ENCODE peak calls at places on chromosomes 5 and 9, in eight cellular contexts. Y, J, U, O, T, X, W and E are unnamed samples.

GRCh38 chr5:42241636-42242035 is 181.6 kb upstream of the GHR start:
- DNase-seq in Y (no peak), J (no peak), U (no peak), O (no peak), T (no peak), X (no peak), W (no peak), E (no peak)

GRCh38 chr5:72363146-72363802 is 43.1 kb downstream of the PTCD2 start:
- DNase-seq in Y (peak), J (no peak), U (no peak), O (no peak), T (peak), X (peak), W (no peak), E (no peak)

GRCh38 chr5:93603711-93604118 is 20.7 kb downstream of the NR2F1 start:
- DNase-seq in Y (no peak), J (no peak), U (no peak), O (no peak), T (no peak), X (peak), W (no peak), E (no peak)

GRCh38 chr9:70805953-70806352 is 315.5 kb downstream of the TRPM3 start:
- DNase-seq in Y (no peak), J (no peak), U (no peak), O (no peak), T (no peak), X (no peak), W (no peak), E (no peak)

GRCh38 chr9:30670805-30671562 is 1713.5 kb upstream of the ACO1 start:
- DNase-seq in Y (no peak), J (no peak), U (no peak), O (no peak), T (no peak), X (no peak), W (no peak), E (no peak)

GRCh38 chr5:63563008-63563917 is 399.0 kb downstream of the HTR1A start:
- DNase-seq in Y (no peak), J (no peak), U (no peak), O (no peak), T (no peak), X (no peak), W (no peak), E (no peak)

GRCh38 chr5:33794550-33795300 is 97.1 kb downstream of the ADAMTS12 start:
- DNase-seq in Y (no peak), J (no peak), U (no peak), O (no peak), T (no peak), X (no peak), W (no peak), E (no peak)

GRCh38 chr9:93636172-93636661 is 59.8 kb downstream of the PHF2 start:
- DNase-seq in Y (no peak), J (peak), U (peak), O (no peak), T (no peak), X (no peak), W (no peak), E (no peak)

GRCh38 chr5:141958773-141959172 is 771 bp upstream of the PCDH12 start:
- DNase-seq in Y (no peak), J (no peak), U (no peak), O (no peak), T (no peak), X (no peak), W (peak), E (no peak)

GRCh38 chr9:2824564-2824963 is 19.3 kb downstream of the PUM3 start:
- DNase-seq in Y (no peak), J (no peak), U (no peak), O (no peak), T (no peak), X (peak), W (no peak), E (no peak)

GRCh38 chr5:115657883-115658233 is 32.0 kb upstream of the TMED7 start:
- DNase-seq in Y (peak), J (no peak), U (no peak), O (no peak), T (peak), X (no peak), W (no peak), E (no peak)

GRCh38 chr9:18456624-18457237 is 17.2 kb upstream of the ADAMTSL1 start:
- DNase-seq in Y (no peak), J (no peak), U (no peak), O (peak), T (no peak), X (no peak), W (no peak), E (no peak)

GRCh38 chr5:73186976-73187375 is 14.0 kb downstream of the TMEM174 start:
- DNase-seq in Y (no peak), J (no peak), U (no peak), O (no peak), T (no peak), X (no peak), W (no peak), E (no peak)

GRCh38 chr5:82345108-82345507 is 67.0 kb upstream of the RPS23 start:
- DNase-seq in Y (no peak), J (no peak), U (no peak), O (no peak), T (no peak), X (no peak), W (no peak), E (no peak)
- H3K27ac ChIP-seq in Y (no peak), J (no peak), U (no peak), O (no peak), T (no peak), X (no peak), W (no peak), E (no peak)

GRCh38 chr9:131303702-131304101 is 14.2 kb downstream of the PLPP7 start:
- DNase-seq in Y (no peak), J (no peak), U (no peak), O (no peak), T (no peak), X (no peak), W (no peak), E (no peak)
- H3K27ac ChIP-seq in Y (no peak), J (no peak), U (no peak), O (no peak), T (no peak), X (no peak), W (no peak), E (no peak)

GRCh38 chr9:125544988-125545651 is 161.9 kb downstream of the MAPKAP1 start:
- DNase-seq in Y (peak), J (peak), U (no peak), O (no peak), T (no peak), X (no peak), W (no peak), E (no peak)
- H3K27ac ChIP-seq in Y (peak), J (no peak), U (no peak), O (no peak), T (no peak), X (no peak), W (no peak), E (no peak)

DNA sequence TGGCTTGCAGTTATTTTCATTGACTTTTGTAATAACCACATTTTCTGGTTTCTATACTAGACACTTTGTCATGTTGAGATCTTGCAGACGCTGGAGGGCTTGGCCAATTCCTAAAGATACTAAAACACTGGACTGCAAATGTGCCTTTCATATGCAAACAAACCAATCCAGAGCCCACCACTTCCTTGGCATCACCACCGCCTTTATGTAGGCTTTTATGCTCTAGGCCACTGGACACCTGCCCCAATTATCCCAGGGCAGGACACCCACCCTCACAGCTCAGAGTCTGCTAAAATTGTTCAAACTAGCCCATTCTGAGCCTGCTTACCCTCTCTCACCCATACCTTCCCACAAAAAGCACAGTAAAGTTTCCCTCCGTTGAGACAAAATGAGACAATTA is 129.6 kb downstream of the BOD1 start:
- DNase-seq in Y (no peak), J (no peak), U (no peak), O (no peak), T (no peak), X (peak), W (no peak), E (no peak)
- H3K27ac ChIP-seq in Y (no peak), J (no peak), U (no peak), O (no peak), T (no peak), X (no peak), W (no peak), E (no peak)

DNA sequence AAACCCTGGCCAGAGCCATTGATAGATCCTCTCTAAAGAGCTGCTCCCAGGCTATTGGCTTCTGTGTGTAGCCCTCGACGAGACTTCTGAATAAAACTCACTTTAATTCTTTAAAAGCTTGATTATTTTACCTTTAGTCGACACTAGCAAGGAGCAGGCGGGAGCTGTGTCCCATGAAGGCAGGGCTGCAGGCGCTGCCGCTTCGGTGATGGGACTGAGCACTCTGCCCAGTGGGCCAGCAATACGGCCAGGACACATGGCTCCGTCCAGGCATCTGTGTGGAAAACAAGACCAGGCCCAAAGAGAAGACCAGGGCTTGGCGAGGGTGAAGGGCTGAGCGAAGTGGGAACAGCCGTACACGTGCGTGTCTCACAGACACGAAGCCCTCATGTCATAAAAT is 365.9 kb downstream of the GADD45G start:
- DNase-seq in Y (no peak), J (no peak), U (no peak), O (no peak), T (no peak), X (no peak), W (no peak), E (no peak)
- H3K27ac ChIP-seq in Y (no peak), J (no peak), U (no peak), O (peak), T (no peak), X (no peak), W (no peak), E (no peak)